ENCODE peak calls at places on chromosomes 11 and 22, in ten cellular contexts. One of them, this sample, is unnamed.

GRCh38 chr22:45511847-45512261 is 9.2 kb downstream of the FBLN1 start:
- DNase-seq in breast epithelium: peak
- DNase-seq in stimulated activated effector memory CD8-positive, alpha-beta T cell treated with anti-CD3 and anti-CD28 coated beads, Interleukin-12 subunit alpha, Interleukin-12 subunit beta, amount 100 ng/mL, for 72 hours: no peak
- DNase-seq in activated T-cell treated with anti-CD3 and anti-CD28 coated beads for 24 hours: no peak
- DNase-seq in fibroblast of the aortic adventitia: peak
- DNase-seq in nucleus accumbens: no peak
- DNase-seq in activated B cell treated with CpG ODN at 0.5 μM for 24 hours: no peak
- DNase-seq in fibroblast of lung: peak
- DNase-seq in ovary: peak
- DNase-seq in mammary epithelial cell: no peak
- DNase-seq in this sample: no peak

GRCh38 chr22:47174671-47175111 is 412.2 kb downstream of the TBC1D22A start:
- DNase-seq in breast epithelium: no peak
- DNase-seq in stimulated activated effector memory CD8-positive, alpha-beta T cell treated with anti-CD3 and anti-CD28 coated beads, Interleukin-12 subunit alpha, Interleukin-12 subunit beta, amount 100 ng/mL, for 72 hours: no peak
- DNase-seq in activated T-cell treated with anti-CD3 and anti-CD28 coated beads for 24 hours: no peak
- DNase-seq in fibroblast of the aortic adventitia: no peak
- DNase-seq in nucleus accumbens: no peak
- DNase-seq in activated B cell treated with CpG ODN at 0.5 μM for 24 hours: no peak
- DNase-seq in fibroblast of lung: no peak
- DNase-seq in ovary: peak
- DNase-seq in mammary epithelial cell: no peak
- DNase-seq in this sample: no peak

GRCh38 chr11:78727816-78728215 is 153.2 kb upstream of the NARS2 start:
- DNase-seq in breast epithelium: no peak
- DNase-seq in stimulated activated effector memory CD8-positive, alpha-beta T cell treated with anti-CD3 and anti-CD28 coated beads, Interleukin-12 subunit alpha, Interleukin-12 subunit beta, amount 100 ng/mL, for 72 hours: no peak
- DNase-seq in activated T-cell treated with anti-CD3 and anti-CD28 coated beads for 24 hours: no peak
- DNase-seq in fibroblast of the aortic adventitia: no peak
- DNase-seq in nucleus accumbens: no peak
- DNase-seq in activated B cell treated with CpG ODN at 0.5 μM for 24 hours: no peak
- DNase-seq in fibroblast of lung: no peak
- DNase-seq in ovary: no peak
- DNase-seq in mammary epithelial cell: no peak
- DNase-seq in this sample: no peak

GRCh38 chr11:63179446-63180068 is 35.5 kb upstream of the SLC22A24 start:
- DNase-seq in breast epithelium: no peak
- DNase-seq in stimulated activated effector memory CD8-positive, alpha-beta T cell treated with anti-CD3 and anti-CD28 coated beads, Interleukin-12 subunit alpha, Interleukin-12 subunit beta, amount 100 ng/mL, for 72 hours: no peak
- DNase-seq in activated T-cell treated with anti-CD3 and anti-CD28 coated beads for 24 hours: no peak
- DNase-seq in fibroblast of the aortic adventitia: no peak
- DNase-seq in nucleus accumbens: no peak
- DNase-seq in activated B cell treated with CpG ODN at 0.5 μM for 24 hours: no peak
- DNase-seq in fibroblast of lung: no peak
- DNase-seq in ovary: no peak
- DNase-seq in mammary epithelial cell: no peak
- DNase-seq in this sample: no peak

GRCh38 chr22:24156146-24156914 is 25.0 kb upstream of the SUSD2 start:
- DNase-seq in breast epithelium: no peak
- DNase-seq in stimulated activated effector memory CD8-positive, alpha-beta T cell treated with anti-CD3 and anti-CD28 coated beads, Interleukin-12 subunit alpha, Interleukin-12 subunit beta, amount 100 ng/mL, for 72 hours: peak
- DNase-seq in activated T-cell treated with anti-CD3 and anti-CD28 coated beads for 24 hours: peak
- DNase-seq in fibroblast of the aortic adventitia: peak
- DNase-seq in nucleus accumbens: peak
- DNase-seq in activated B cell treated with CpG ODN at 0.5 μM for 24 hours: peak
- DNase-seq in fibroblast of lung: peak
- DNase-seq in ovary: no peak
- DNase-seq in mammary epithelial cell: peak
- DNase-seq in this sample: no peak

GRCh38 chr22:37999640-38000272 is 15.4 kb upstream of the SOX10 start:
- DNase-seq in breast epithelium: peak
- DNase-seq in stimulated activated effector memory CD8-positive, alpha-beta T cell treated with anti-CD3 and anti-CD28 coated beads, Interleukin-12 subunit alpha, Interleukin-12 subunit beta, amount 100 ng/mL, for 72 hours: no peak
- DNase-seq in activated T-cell treated with anti-CD3 and anti-CD28 coated beads for 24 hours: no peak
- DNase-seq in fibroblast of the aortic adventitia: peak
- DNase-seq in nucleus accumbens: peak
- DNase-seq in activated B cell treated with CpG ODN at 0.5 μM for 24 hours: no peak
- DNase-seq in fibroblast of lung: peak
- DNase-seq in ovary: no peak
- DNase-seq in mammary epithelial cell: peak
- DNase-seq in this sample: no peak

GRCh38 chr11:63599211-63600122 is 14.8 kb downstream of the PLAAT3 start:
- DNase-seq in breast epithelium: no peak
- DNase-seq in stimulated activated effector memory CD8-positive, alpha-beta T cell treated with anti-CD3 and anti-CD28 coated beads, Interleukin-12 subunit alpha, Interleukin-12 subunit beta, amount 100 ng/mL, for 72 hours: no peak
- DNase-seq in activated T-cell treated with anti-CD3 and anti-CD28 coated beads for 24 hours: no peak
- DNase-seq in fibroblast of the aortic adventitia: peak
- DNase-seq in nucleus accumbens: no peak
- DNase-seq in activated B cell treated with CpG ODN at 0.5 μM for 24 hours: no peak
- DNase-seq in fibroblast of lung: peak
- DNase-seq in ovary: no peak
- DNase-seq in mammary epithelial cell: peak
- DNase-seq in this sample: no peak

GRCh38 chr11:1852885-1853284 is at the start of gene LSP1:
- DNase-seq in breast epithelium: no peak
- DNase-seq in stimulated activated effector memory CD8-positive, alpha-beta T cell treated with anti-CD3 and anti-CD28 coated beads, Interleukin-12 subunit alpha, Interleukin-12 subunit beta, amount 100 ng/mL, for 72 hours: peak
- DNase-seq in activated T-cell treated with anti-CD3 and anti-CD28 coated beads for 24 hours: peak
- DNase-seq in fibroblast of the aortic adventitia: no peak
- DNase-seq in nucleus accumbens: no peak
- DNase-seq in activated B cell treated with CpG ODN at 0.5 μM for 24 hours: peak
- DNase-seq in fibroblast of lung: no peak
- DNase-seq in ovary: no peak
- DNase-seq in mammary epithelial cell: no peak
- DNase-seq in this sample: no peak

GRCh38 chr11:27353593-27354358 is 9.2 kb downstream of the CCDC34 start:
- DNase-seq in breast epithelium: no peak
- DNase-seq in stimulated activated effector memory CD8-positive, alpha-beta T cell treated with anti-CD3 and anti-CD28 coated beads, Interleukin-12 subunit alpha, Interleukin-12 subunit beta, amount 100 ng/mL, for 72 hours: no peak
- DNase-seq in activated T-cell treated with anti-CD3 and anti-CD28 coated beads for 24 hours: no peak
- DNase-seq in fibroblast of the aortic adventitia: peak
- DNase-seq in nucleus accumbens: no peak
- DNase-seq in activated B cell treated with CpG ODN at 0.5 μM for 24 hours: no peak
- DNase-seq in fibroblast of lung: peak
- DNase-seq in ovary: no peak
- DNase-seq in mammary epithelial cell: no peak
- DNase-seq in this sample: no peak

GRCh38 chr22:37215890-37216289 is 3.6 kb upstream of the SSTR3 start:
- DNase-seq in breast epithelium: no peak
- DNase-seq in stimulated activated effector memory CD8-positive, alpha-beta T cell treated with anti-CD3 and anti-CD28 coated beads, Interleukin-12 subunit alpha, Interleukin-12 subunit beta, amount 100 ng/mL, for 72 hours: no peak
- DNase-seq in activated T-cell treated with anti-CD3 and anti-CD28 coated beads for 24 hours: no peak
- DNase-seq in fibroblast of the aortic adventitia: no peak
- DNase-seq in nucleus accumbens: no peak
- DNase-seq in activated B cell treated with CpG ODN at 0.5 μM for 24 hours: no peak
- DNase-seq in fibroblast of lung: no peak
- DNase-seq in ovary: no peak
- DNase-seq in mammary epithelial cell: no peak
- DNase-seq in this sample: no peak

GRCh38 chr11:130170345-130170744 is 10.8 kb downstream of the ST14 start:
- DNase-seq in breast epithelium: no peak
- DNase-seq in stimulated activated effector memory CD8-positive, alpha-beta T cell treated with anti-CD3 and anti-CD28 coated beads, Interleukin-12 subunit alpha, Interleukin-12 subunit beta, amount 100 ng/mL, for 72 hours: no peak
- DNase-seq in activated T-cell treated with anti-CD3 and anti-CD28 coated beads for 24 hours: no peak
- DNase-seq in fibroblast of the aortic adventitia: no peak
- DNase-seq in nucleus accumbens: no peak
- DNase-seq in activated B cell treated with CpG ODN at 0.5 μM for 24 hours: no peak
- DNase-seq in fibroblast of lung: no peak
- DNase-seq in ovary: no peak
- DNase-seq in mammary epithelial cell: no peak
- DNase-seq in this sample: no peak